ENCODE peak calls at places on chromosomes 2 and 18, in nine cellular contexts. M is body of pancreas, T is breast epithelium, H is sigmoid colon, V is K562, F is stomach, E is lower leg skin, Q is transverse colon, O is uterus. A is an unnamed sample.

GRCh38 chr2:117269574-117269973 is 544.9 kb upstream of the DDX18 start:
- DNase-seq in F (no peak), E (no peak), Q (no peak), V (no peak), H (no peak), T (no peak), M (no peak), O (no peak), A (no peak)

GRCh38 chr2:59276033-59276432 is 1034.9 kb upstream of the FANCL start:
- DNase-seq in M (no peak), F (no peak), O (no peak), V (peak; percentile 8), H (no peak), E (no peak), Q (no peak), T (no peak), A (no peak)

GRCh38 chr18:3871687-3872086 is 421.7 kb downstream of the TGIF1 start:
- DNase-seq in F (no peak), T (no peak), V (no peak), O (no peak), H (no peak), Q (no peak), E (no peak), M (no peak), A (no peak)

GRCh38 chr2:219032051-219032745 is 9.1 kb downstream of the CFAP65 start:
- DNase-seq in O (no peak), H (no peak), F (no peak), V (no peak), E (no peak), T (no peak), Q (no peak), M (no peak), A (no peak)

GRCh38 chr2:52821631-52822030 is 946.0 kb upstream of the CHAC2 start:
- DNase-seq in V (no peak), E (no peak), O (no peak), M (no peak), T (no peak), H (no peak), Q (no peak), F (peak; percentile 35), A (no peak)

GRCh38 chr2:43333656-43334144 is 107.3 kb upstream of the ZFP36L2 start:
- DNase-seq in E (peak; percentile 79), M (no peak), O (no peak), Q (no peak), V (no peak), F (no peak), H (no peak), T (no peak), A (no peak)

GRCh38 chr18:41378628-41379027 is 576.4 kb upstream of the PIK3C3 start:
- DNase-seq in M (no peak), H (no peak), E (no peak), V (no peak), T (no peak), Q (no peak), F (no peak), O (no peak), A (no peak)

GRCh38 chr2:71471276-71471675 is 17.9 kb downstream of the DYSF start:
- DNase-seq in Q (no peak), F (no peak), V (no peak), T (no peak), M (no peak), E (no peak), O (no peak), H (no peak), A (no peak)

GRCh38 chr18:370753-371615 is 103.1 kb upstream of the THOC1 start:
- DNase-seq in F (no peak), H (no peak), E (no peak), O (no peak), Q (no peak), M (no peak), V (no peak), T (no peak), A (no peak)

GRCh38 chr18:2547477-2548087 is 23.7 kb downstream of the METTL4 start:
- DNase-seq in V (peak; percentile 54), O (no peak), M (no peak), Q (no peak), H (no peak), T (no peak), E (no peak), F (no peak), A (no peak)

DNA sequence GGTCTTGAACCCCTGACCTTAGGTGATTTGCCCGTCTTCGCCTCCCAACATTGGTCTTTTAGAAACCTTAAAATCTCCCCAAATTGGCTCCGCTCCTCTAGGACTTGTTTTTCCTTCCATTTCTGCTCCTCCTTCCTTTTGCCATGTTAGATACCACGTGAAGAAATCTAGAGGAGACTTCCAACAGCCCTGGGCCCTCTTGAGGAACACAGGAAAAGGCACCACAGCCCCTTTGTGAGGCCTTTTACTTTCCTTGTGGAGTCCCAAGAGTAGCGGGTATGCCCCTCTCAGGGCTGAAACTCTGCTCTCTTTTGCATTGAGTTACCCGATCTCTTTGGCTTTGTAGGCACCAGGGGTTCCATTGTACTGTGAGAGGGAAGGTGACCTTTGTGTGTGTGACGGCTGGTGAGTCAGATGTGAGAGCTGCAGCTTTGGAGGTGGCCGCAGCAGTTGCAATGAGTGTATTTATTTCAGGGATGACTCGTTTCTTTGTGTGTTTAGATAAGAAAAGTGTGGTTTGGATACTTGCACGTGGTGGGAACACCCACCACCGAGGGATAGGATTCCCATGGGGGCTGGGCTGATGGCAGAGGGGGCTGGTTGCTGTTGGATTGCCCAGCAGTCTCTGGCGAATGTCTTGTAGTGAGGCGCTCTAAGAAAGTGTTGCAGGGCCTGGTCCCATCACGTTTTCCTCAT is 218.4 kb upstream of the HS6ST1 start:
- DNase-seq in F (peak; percentile 22), H (no peak), V (peak; percentile 13), Q (no peak), M (no peak), O (no peak), E (no peak), T (no peak), A (no peak)
- TF ChIP-seq POLR2A in F (no peak), H (no peak), V (no peak), Q (no peak), M (no peak), O (no peak), E (no peak), T (no peak), A (no peak)

GRCh38 chr2:78979380-78980238 is 45.9 kb upstream of the REG3G start:
- DNase-seq in H (no peak), V (peak; percentile 57), E (no peak), Q (peak; percentile 24), F (peak; percentile 40), O (no peak), T (no peak), M (peak; percentile 61), A (no peak)
- TF ChIP-seq CTCF in H (peak; percentile 70), V (peak; percentile 74), E (no peak), Q (peak; percentile 61), F (peak; percentile 31), O (no peak), T (peak; percentile 43), M (peak; percentile 75), A (no peak)

GRCh38 chr2:127220807-127221527 is 868 bp upstream of the CYP27C1 start:
- DNase-seq in F (no peak), E (no peak), T (no peak), H (no peak), M (no peak), V (no peak), Q (no peak), O (no peak), A (no peak)
- TF ChIP-seq POLR2A in F (no peak), E (no peak), T (no peak), H (no peak), M (no peak), V (no peak), Q (no peak), O (no peak), A (no peak)

DNA sequence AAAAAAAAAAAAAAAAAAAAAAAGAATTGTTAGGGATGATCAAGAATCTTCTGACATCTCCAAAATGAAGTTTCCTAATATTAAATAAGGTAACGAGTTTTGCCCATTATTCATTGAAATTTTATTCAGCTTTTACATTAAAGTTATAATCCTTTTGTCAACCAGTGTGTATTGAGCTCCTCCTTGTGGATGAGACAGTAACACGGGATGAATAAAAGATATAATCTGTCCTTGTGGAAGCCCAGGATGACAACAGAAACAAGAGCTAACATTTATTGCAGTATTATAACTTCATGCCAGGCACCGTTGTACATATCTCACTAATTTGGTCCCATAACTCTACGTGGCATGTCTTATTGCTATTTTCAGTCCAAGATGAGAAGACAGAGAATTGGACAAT is 33.4 kb upstream of the SERPINB7 start:
- DNase-seq in E (no peak), F (no peak), V (no peak), H (no peak), Q (no peak), O (no peak), T (no peak), M (no peak), A (no peak)
- TF ChIP-seq CTCF in E (no peak), F (no peak), V (no peak), H (no peak), Q (no peak), O (no peak), T (no peak), M (no peak), A (no peak)

GRCh38 chr2:37652199-37652640 is 19.2 kb downstream of the CDC42EP3 start:
- DNase-seq in E (no peak), Q (no peak), F (no peak), H (no peak), M (no peak), O (no peak), T (no peak), V (no peak), A (no peak)
- TF ChIP-seq POLR2A in E (no peak), Q (no peak), F (no peak), H (no peak), M (no peak), O (no peak), T (no peak), V (no peak), A (no peak)

GRCh38 chr2:10332402-10333246 is 29.9 kb downstream of the HPCAL1 start:
- DNase-seq in F (no peak), V (peak; percentile 41), O (no peak), M (no peak), E (no peak), H (no peak), T (peak; percentile 39), Q (no peak), A (no peak)
- TF ChIP-seq CTCF in F (no peak), V (no peak), O (no peak), M (no peak), E (no peak), H (no peak), T (no peak), Q (no peak), A (no peak)

GRCh38 chr2:172102858-172103359 is at the start of gene DLX2:
- DNase-seq in E (peak; percentile 74), F (peak; percentile 78), M (peak; percentile 74), V (peak; percentile 96), T (no peak), Q (peak; percentile 86), H (peak; percentile 82), O (peak; percentile 40), A (peak; percentile 88)
- TF ChIP-seq POLR2A in E (no peak), F (no peak), M (no peak), V (peak; percentile 66), T (no peak), Q (no peak), H (no peak), O (no peak), A (no peak)

GRCh38 chr2:118431188-118431562 is 342.9 kb downstream of the INSIG2 start:
- DNase-seq in E (no peak), M (no peak), O (no peak), F (no peak), T (no peak), H (no peak), V (no peak), Q (no peak), A (no peak)
- TF ChIP-seq CTCF in E (no peak), M (no peak), O (no peak), F (no peak), T (no peak), H (no peak), V (peak; percentile 23), Q (no peak), A (no peak)

GRCh38 chr18:48975817-48976649 is 25.3 kb upstream of the SMAD7 start:
- DNase-seq in M (peak; percentile 77), V (peak; percentile 94), F (peak; percentile 75), Q (peak; percentile 67), O (peak; percentile 71), T (peak; percentile 83), E (no peak), H (no peak), A (peak; percentile 72)
- TF ChIP-seq POLR2A in M (no peak), V (no peak), F (no peak), Q (no peak), O (peak; percentile 43), T (no peak), E (no peak), H (no peak), A (peak; percentile 37)